ENCODE peak calls at places on chromosomes 7 and 10, in seven cellular contexts. Z is stomach, D is OCI-LY7, H is AG04449, N is heart left ventricle, G is foreskin keratinocyte, A is brain microvascular endothelial cell. V is an unnamed sample.

GRCh38 chr7:105224884-105225651 is 163.7 kb downstream of the SRPK2 start:
- DNase-seq in G (peak), A (peak), N (no peak), H (peak), Z (no peak), D (peak), V (no peak)

GRCh38 chr7:50359995-50360925 is 55.7 kb downstream of the IKZF1 start:
- DNase-seq in D (no peak), G (peak), N (no peak), H (no peak), A (no peak), Z (no peak), V (no peak)

GRCh38 chr10:51063659-51064535 is 10.4 kb upstream of the PRKG1 start:
- DNase-seq in Z (no peak), N (no peak), D (peak), H (peak), G (peak), A (no peak), V (no peak)

GRCh38 chr10:32318476-32318896 is 28.5 kb downstream of the EPC1 start:
- DNase-seq in N (no peak), D (peak), G (no peak), A (no peak), H (no peak), Z (no peak), V (no peak)

GRCh38 chr10:88318803-88319202 is 264.3 kb downstream of the RNLS start:
- DNase-seq in D (peak), N (no peak), A (no peak), Z (no peak), G (no peak), H (no peak), V (no peak)

GRCh38 chr7:40175725-40176510 is 41.1 kb downstream of the SUGCT start:
- DNase-seq in N (no peak), Z (no peak), H (peak), G (no peak), A (peak), D (no peak), V (no peak)

GRCh38 chr7:22404421-22405023 is 47.6 kb upstream of the RAPGEF5 start:
- DNase-seq in G (no peak), N (no peak), D (no peak), Z (no peak), H (no peak), A (no peak), V (no peak)

GRCh38 chr7:94414481-94414880 is 19.8 kb downstream of the COL1A2 start:
- DNase-seq in D (no peak), Z (no peak), N (no peak), A (no peak), H (no peak), G (no peak), V (no peak)

GRCh38 chr10:79018591-79019011 is 50.2 kb upstream of the ZMIZ1 start:
- DNase-seq in D (no peak), Z (no peak), A (no peak), G (peak), N (peak), H (no peak), V (no peak)

GRCh38 chr10:130246113-130246512 is 109.9 kb downstream of the GLRX3 start:
- DNase-seq in H (no peak), A (no peak), N (no peak), Z (peak), D (no peak), G (no peak), V (no peak)

GRCh38 chr7:45000096-45001032 is at the start of gene CCM2:
- DNase-seq in Z (peak), A (no peak), D (peak), G (no peak), N (peak), H (no peak), V (no peak)

GRCh38 chr7:117872565-117873055 is 631 bp downstream of the CTTNBP2 start:
- DNase-seq in H (no peak), Z (no peak), A (peak), D (no peak), G (peak), N (no peak), V (no peak)

GRCh38 chr10:44439436-44439835 is 54.5 kb upstream of the CXCL12 start:
- DNase-seq in N (no peak), A (no peak), G (no peak), Z (no peak), D (no peak), H (no peak), V (no peak)

GRCh38 chr7:17608114-17608833 is 309.8 kb downstream of the AHR start:
- DNase-seq in N (no peak), Z (no peak), A (peak), G (no peak), D (no peak), H (no peak), V (no peak)

GRCh38 chr7:22549051-22549450 is 49.1 kb upstream of the STEAP1B start:
- DNase-seq in Z (no peak), H (no peak), G (peak), A (no peak), D (no peak), N (no peak), V (no peak)

DNA sequence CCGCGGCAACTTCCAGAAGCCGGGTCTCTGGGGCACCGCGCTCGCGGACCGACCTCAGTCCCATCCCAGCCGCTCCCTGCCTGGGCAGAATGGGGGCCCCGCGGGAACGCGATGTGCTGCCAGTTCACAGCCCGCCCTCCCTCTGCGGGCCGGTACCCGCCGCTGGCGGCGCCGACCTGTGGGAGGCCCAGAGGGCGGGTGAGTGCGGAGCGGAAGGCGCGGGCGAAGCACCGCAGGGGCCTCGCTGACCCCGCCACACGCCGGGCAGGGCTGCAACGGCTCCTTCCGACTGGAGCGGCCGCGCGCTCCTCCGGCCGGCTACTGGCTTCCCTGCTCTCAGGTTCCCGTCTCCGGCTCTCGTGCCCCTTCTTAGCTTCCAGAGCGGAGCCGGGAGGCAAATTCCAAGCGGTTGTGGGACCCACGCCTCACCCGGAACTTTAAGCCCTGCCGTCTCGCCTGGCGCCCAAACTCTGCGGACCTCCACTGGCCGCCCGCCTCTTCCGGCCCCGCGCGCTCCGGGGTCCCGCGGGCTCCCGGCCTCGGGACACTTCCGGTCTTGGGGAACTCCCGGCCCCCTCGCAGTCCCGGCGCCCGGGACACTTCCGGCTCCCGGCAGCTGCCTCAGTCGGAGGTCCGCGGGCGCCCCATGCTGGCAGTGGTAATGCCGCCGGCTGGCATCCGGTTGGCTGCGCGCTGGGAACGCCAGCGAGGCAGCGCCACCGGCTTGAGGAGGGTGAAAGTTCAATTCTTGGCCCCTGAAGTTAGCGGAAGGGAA is at the start of gene CYREN:
- DNase-seq in D (peak), A (peak), N (peak), H (peak), Z (peak), G (peak), V (peak)
- TF ChIP-seq CTCF in D (peak), A (peak), N (peak), H (peak), Z (peak), G (peak), V (no peak)

GRCh38 chr10:124349231-124349992 is 69.3 kb downstream of the OAT start:
- DNase-seq in Z (peak), A (no peak), G (no peak), H (no peak), D (no peak), N (no peak), V (no peak)
- TF ChIP-seq CTCF in Z (no peak), A (no peak), G (no peak), H (no peak), D (no peak), N (no peak), V (no peak)

GRCh38 chr7:12196386-12196785 is 14.7 kb upstream of the TMEM106B start:
- DNase-seq in D (no peak), A (no peak), G (no peak), H (no peak), N (no peak), Z (no peak), V (no peak)
- TF ChIP-seq CTCF in D (no peak), A (no peak), G (no peak), H (no peak), N (no peak), Z (no peak), V (no peak)

GRCh38 chr10:4708123-4708759 is 117.8 kb upstream of the AKR1E2 start:
- DNase-seq in G (no peak), A (no peak), N (no peak), H (no peak), D (peak), Z (no peak), V (no peak)
- TF ChIP-seq CTCF in G (peak), A (peak), N (peak), H (no peak), D (peak), Z (no peak), V (no peak)

GRCh38 chr10:47059606-47060311 is 148.5 kb downstream of the PTPN20 start:
- DNase-seq in D (no peak), Z (no peak), G (no peak), N (no peak), H (no peak), A (no peak), V (no peak)
- TF ChIP-seq CTCF in D (no peak), Z (no peak), G (no peak), N (no peak), H (no peak), A (no peak), V (no peak)

GRCh38 chr7:70193514-70193913 is 595.2 kb downstream of the AUTS2 start:
- DNase-seq in G (peak), H (no peak), N (no peak), A (no peak), Z (no peak), D (peak), V (no peak)
- TF ChIP-seq CTCF in G (peak), H (peak), N (peak), A (peak), Z (no peak), D (peak), V (no peak)

GRCh38 chr7:12684186-12684585 is 3.2 kb upstream of the ARL4A start:
- DNase-seq in D (no peak), G (no peak), A (no peak), H (no peak), Z (no peak), N (no peak), V (no peak)

GRCh38 chr7:12685550-12685949 is 1.9 kb upstream of the ARL4A start:
- DNase-seq in G (no peak), A (peak), H (no peak), D (peak), N (no peak), Z (no peak), V (no peak)

GRCh38 chr7:12686234-12686893 is 1.1 kb upstream of the ARL4A start:
- DNase-seq in Z (peak), H (peak), A (peak), G (peak), N (peak), D (peak), V (peak)

GRCh38 chr7:12684733-12685132 is 2.7 kb upstream of the ARL4A start:
- DNase-seq in H (no peak), Z (no peak), A (no peak), G (no peak), D (no peak), N (no peak), V (no peak)

DNA sequence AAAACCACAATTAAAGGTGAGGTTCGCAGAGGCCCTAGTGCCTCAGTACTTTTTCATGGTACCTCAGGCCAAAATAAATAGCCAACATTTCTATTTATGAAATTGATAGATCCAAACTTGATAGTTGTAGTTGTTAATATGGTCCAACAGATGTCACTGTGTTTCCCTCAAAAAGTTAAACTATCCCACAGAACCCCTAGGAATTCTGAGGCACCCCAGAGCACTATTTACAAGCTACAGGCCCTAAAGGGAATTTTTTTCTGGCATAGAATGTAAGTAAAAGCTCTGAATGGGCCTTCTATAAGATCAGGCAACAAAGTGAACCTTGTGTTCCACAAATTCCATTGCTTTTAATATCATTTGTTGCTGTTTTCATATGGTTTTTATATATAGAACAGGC is 3.8 kb upstream of the ARL4A start:
- DNase-seq in N (no peak), A (no peak), Z (no peak), D (no peak), H (no peak), G (no peak), V (no peak)
- TF ChIP-seq CTCF in N (no peak), A (peak), Z (no peak), D (peak), H (peak), G (peak), V (no peak)

V was measured in activated B cell treated with CpG ODN at 0.5 μM for 24 hours.